ENCODE peak calls at places on chromosomes 4 and X, in ten cellular contexts. K is WERI-Rb-1, N is colonic mucosa, F is tibial nerve, G is dorsolateral prefrontal cortex, T is MM.1S, S is tibial artery, L is left ventricle myocardium inferior, D is body of pancreas, Q is left lung. B is an unnamed sample.

GRCh38 chrX:128439159-128439558 is 387.0 kb upstream of the ACTRT1 start:
- DNase-seq in T (no peak), G (no peak), D (no peak), F (no peak), N (no peak), S (no peak), L (no peak), Q (no peak), K (no peak), B (no peak)

GRCh38 chr4:112140536-112140935 is 4.7 kb upstream of the FAM241A start:
- DNase-seq in L (no peak), S (no peak), N (no peak), F (no peak), Q (no peak), D (no peak), K (no peak), T (no peak), G (no peak), B (no peak)

GRCh38 chr4:158810487-158811215 is 41.8 kb downstream of the FNIP2 start:
- DNase-seq in L (peak; percentile 35), F (peak; percentile 53), S (peak; percentile 88), K (peak; percentile 30), N (peak; percentile 72), D (peak; percentile 75), G (no peak), Q (no peak), T (no peak), B (peak; percentile 75)

GRCh38 chr4:94603170-94603747 is 151.5 kb downstream of the PDLIM5 start:
- DNase-seq in S (peak; percentile 28), D (no peak), T (no peak), F (no peak), Q (no peak), N (no peak), K (no peak), L (no peak), G (no peak), B (peak; percentile 13)

GRCh38 chrX:7420712-7421111 is 272.8 kb upstream of the PUDP start:
- DNase-seq in F (no peak), N (no peak), S (no peak), Q (no peak), T (no peak), K (no peak), L (no peak), D (no peak), G (no peak), B (no peak)

GRCh38 chrX:149283853-149284252 is 221.3 kb downstream of the IDS start:
- DNase-seq in G (no peak), Q (no peak), D (no peak), L (no peak), F (no peak), N (no peak), K (no peak), S (no peak), T (no peak), B (no peak)

GRCh38 chrX:66030505-66031317 is 9.2 kb downstream of the VSIG4 start:
- DNase-seq in K (peak; percentile 14), F (no peak), L (no peak), T (no peak), G (no peak), D (no peak), S (no peak), N (peak; percentile 50), Q (no peak), B (no peak)

GRCh38 chr4:163395758-163396157 is 52.1 kb downstream of the NPY5R start:
- DNase-seq in G (no peak), T (peak; percentile 54), D (no peak), N (no peak), K (no peak), Q (no peak), F (no peak), L (no peak), S (no peak), B (no peak)

GRCh38 chr4:2256781-2257191 is 5.1 kb downstream of the MXD4 start:
- DNase-seq in N (peak; percentile 18), S (peak; percentile 78), L (peak; percentile 56), F (no peak), T (no peak), D (peak; percentile 66), K (no peak), Q (peak; percentile 72), G (peak; percentile 39), B (peak; percentile 37)

GRCh38 chr4:2257361-2258001 is 4.4 kb downstream of the MXD4 start:
- DNase-seq in L (peak; percentile 20), K (no peak), S (peak; percentile 21), Q (peak; percentile 61), T (no peak), D (peak; percentile 3), G (peak; percentile 42), N (peak; percentile 15), F (no peak), B (peak; percentile 1)

GRCh38 chr4:2255501-2256155 is 6.3 kb downstream of the MXD4 start:
- DNase-seq in F (peak; percentile 8), L (peak; percentile 33), K (no peak), S (peak; percentile 33), T (no peak), G (peak; percentile 46), Q (peak; percentile 45), D (peak; percentile 63), N (peak; percentile 17), B (peak; percentile 11)

GRCh38 chr4:2254665-2255500 is 7.0 kb downstream of the MXD4 start:
- DNase-seq in N (peak; percentile 14), D (peak; percentile 1), L (no peak), S (peak; percentile 19), G (no peak), T (no peak), Q (peak; percentile 57), F (peak; percentile 4), K (no peak), B (peak; percentile 1)

DNA sequence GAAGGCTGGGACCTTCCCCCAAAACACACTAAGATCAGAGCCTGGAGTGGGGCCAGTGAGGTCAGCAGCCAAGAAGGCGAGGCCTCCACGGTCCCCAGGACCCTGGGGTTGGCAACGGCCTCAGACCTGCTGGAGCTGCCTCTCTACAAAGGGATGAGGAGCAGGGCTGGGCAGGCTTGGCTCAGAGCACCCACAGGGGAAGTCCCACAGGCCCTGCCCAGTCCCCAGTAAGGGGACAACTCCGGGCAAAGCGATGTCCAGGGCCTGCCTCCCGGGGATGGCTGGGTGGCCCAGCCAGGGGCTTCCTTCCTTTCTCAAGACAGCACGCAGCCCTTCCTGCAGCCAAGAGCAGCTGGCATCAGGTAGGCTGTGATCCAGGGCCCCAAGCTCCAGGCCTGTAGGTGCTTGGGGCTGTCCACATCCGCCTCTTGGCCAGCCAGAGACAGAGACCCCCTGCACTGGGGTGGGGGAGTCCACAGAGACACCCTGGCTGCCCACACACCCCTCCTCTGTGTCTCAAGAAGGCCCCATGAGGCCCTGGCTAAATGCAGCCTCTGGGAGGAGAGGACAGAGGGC is 5.7 kb downstream of the MXD4 start:
- DNase-seq in Q (peak; percentile 75), F (no peak), K (no peak), N (peak; percentile 18), G (peak; percentile 46), T (no peak), S (peak; percentile 50), D (peak; percentile 27), L (peak; percentile 60), B (peak; percentile 22)
- H3K27ac ChIP-seq in Q (peak overlapping the region; percentile 73), F (peak overlapping the region; percentile 97), K (no peak overlapping the region), N (peak overlapping the region; percentile 4), G (peak overlapping the region; percentile 94), T (no peak overlapping the region), S (peak overlapping the region; percentile 95), D (peak overlapping the region; percentile 65), L (peak overlapping the region; percentile 100), B (peak overlapping the region; percentile 91)

GRCh38 chr4:136741468-136741867 is 790.8 kb downstream of the PCDH18 start:
- DNase-seq in D (no peak), L (no peak), T (no peak), K (no peak), G (no peak), S (no peak), F (no peak), Q (no peak), N (no peak), B (no peak)
- H3K4me3 ChIP-seq in D (no peak overlapping the region), L (no peak overlapping the region), T (no peak overlapping the region), K (no peak overlapping the region), G (no peak overlapping the region), S (no peak overlapping the region), F (no peak overlapping the region), Q (no peak overlapping the region), N (no peak overlapping the region), B (no peak overlapping the region)

GRCh38 chr4:173240696-173241095 is 72.1 kb downstream of the GALNT7 start:
- DNase-seq in G (no peak), K (no peak), D (no peak), L (no peak), F (no peak), T (no peak), N (no peak), S (no peak), Q (no peak), B (no peak)

GRCh38 chr4:173231916-173232315 is 63.3 kb downstream of the GALNT7 start:
- DNase-seq in L (no peak), Q (no peak), S (no peak), G (no peak), T (no peak), N (no peak), F (no peak), D (peak; percentile 15), K (no peak), B (no peak)

GRCh38 chr4:173235050-173235449 is 66.4 kb downstream of the GALNT7 start:
- DNase-seq in Q (no peak), T (no peak), F (no peak), L (no peak), S (no peak), G (no peak), K (no peak), N (no peak), D (no peak), B (no peak)

GRCh38 chr4:173237722-173238121 is 69.1 kb downstream of the GALNT7 start:
- DNase-seq in L (no peak), S (no peak), N (no peak), F (no peak), T (no peak), Q (no peak), K (no peak), G (no peak), D (no peak), B (no peak)

GRCh38 chr4:173237152-173237551 is 68.5 kb downstream of the GALNT7 start:
- DNase-seq in N (no peak), Q (no peak), L (no peak), D (no peak), F (no peak), K (no peak), S (no peak), G (no peak), T (no peak), B (no peak)
- TF ChIP-seq CTCF in N (no peak), Q (no peak), L (no peak), D (no peak), F (no peak), K (no peak), S (no peak), G (no peak), T (no peak), B (no peak)

GRCh38 chr4:77050962-77051361 is 24.8 kb downstream of the CCNI start:
- DNase-seq in T (no peak), S (no peak), F (no peak), Q (no peak), N (no peak), K (no peak), L (no peak), G (no peak), D (no peak), B (no peak)

GRCh38 chr4:77047037-77047436 is 28.8 kb downstream of the CCNI start:
- DNase-seq in F (no peak), D (no peak), L (no peak), T (peak; percentile 33), K (no peak), N (no peak), G (no peak), Q (no peak), S (no peak), B (no peak)

DNA sequence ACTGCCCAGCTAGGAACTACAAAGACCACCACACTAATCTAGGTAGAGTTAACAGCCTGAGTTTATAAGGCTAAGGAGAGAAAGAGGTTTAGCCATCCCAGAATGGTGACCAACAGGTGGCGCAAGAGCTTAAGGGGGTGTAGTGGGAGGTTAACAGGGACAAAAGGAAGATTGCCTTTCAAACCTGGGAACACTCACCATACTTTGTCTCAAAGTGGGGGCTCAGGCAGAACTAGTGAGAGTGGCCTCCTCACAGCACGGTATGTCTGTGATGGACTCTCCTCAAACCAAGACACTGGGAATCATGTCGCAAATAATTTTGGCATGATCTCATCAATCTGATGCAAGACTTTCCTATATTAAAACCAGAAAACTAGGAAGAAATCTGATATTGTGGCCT is 23.4 kb downstream of the CCNI start:
- DNase-seq in T (peak; percentile 46), L (no peak), Q (no peak), F (peak; percentile 43), N (peak; percentile 79), D (peak; percentile 48), G (no peak), K (peak; percentile 67), S (no peak), B (no peak)
- H3K27ac ChIP-seq in T (no peak overlapping the region), L (no peak overlapping the region), Q (no peak overlapping the region), F (no peak overlapping the region), N (no peak overlapping the region), D (no peak overlapping the region), G (no peak overlapping the region), K (no peak overlapping the region), S (no peak overlapping the region), B (no peak overlapping the region)

B was measured in thoracic aorta.